ENCODE peak calls at places on chromosomes 12 and 14, in ten cellular contexts. V is naive thymus-derived CD8-positive, alpha-beta T cell; Z is iPS-NIHi11; R is hepatic stellate cell; P is stimulated activated CD8-positive, alpha-beta memory T cell treated with anti-CD3 and anti-CD28 coated beads, Interleukin-4, amount 100 ng/mL, for 24 hours; M is NCI-H2081; S is lower leg skin; G is EL; Q is T follicular helper cell; D is OCI-LY7. F is an unnamed sample.

GRCh38 chr12:12182926-12183325 is 83.9 kb downstream of the LRP6 start:
- DNase-seq in V (no peak), Z (no peak), R (no peak), P (no peak), M (peak; percentile 59), S (no peak), G (peak; percentile 23), Q (no peak), D (no peak), F (no peak)

GRCh38 chr14:52740751-52741150 is 10.8 kb downstream of the STYX start:
- DNase-seq in V (no peak), Z (no peak), R (no peak), P (no peak), M (no peak), S (no peak), G (no peak), Q (no peak), D (no peak), F (no peak)

GRCh38 chr12:96060041-96060440 is 24.7 kb upstream of the LTA4H start:
- DNase-seq in V (no peak), Z (no peak), R (no peak), P (no peak), M (no peak), S (peak; percentile 36), G (no peak), Q (no peak), D (no peak), F (no peak)

GRCh38 chr14:95533391-95533821 is 1.4 kb upstream of the GLRX5 start:
- DNase-seq in V (no peak), Z (no peak), R (no peak), P (no peak), M (peak; percentile 63), S (no peak), G (peak; percentile 52), Q (no peak), D (peak; percentile 66), F (no peak)

GRCh38 chr12:2893007-2893406 is 2.3 kb downstream of the TULP3 start:
- DNase-seq in V (no peak), Z (no peak), R (peak; percentile 40), P (no peak), M (no peak), S (peak; percentile 88), G (peak; percentile 89), Q (no peak), D (no peak), F (no peak)

GRCh38 chr12:91178139-91178561 is 4.5 kb downstream of the DCN start:
- DNase-seq in V (no peak), Z (no peak), R (no peak), P (no peak), M (no peak), S (no peak), G (peak; percentile 46), Q (no peak), D (no peak), F (no peak)

GRCh38 chr12:126493366-126494108 is 1428.3 kb downstream of the AACS start:
- DNase-seq in V (no peak), Z (no peak), R (no peak), P (no peak), M (no peak), S (no peak), G (no peak), Q (no peak), D (no peak), F (no peak)

GRCh38 chr12:79555006-79555925 is 135.5 kb downstream of the PAWR start:
- DNase-seq in V (no peak), Z (no peak), R (peak; percentile 37), P (no peak), M (peak; percentile 26), S (no peak), G (peak; percentile 48), Q (no peak), D (peak; percentile 31), F (no peak)

GRCh38 chr12:62190081-62190480 is 70.1 kb upstream of the USP15 start:
- DNase-seq in V (no peak), Z (no peak), R (no peak), P (no peak), M (no peak), S (no peak), G (no peak), Q (no peak), D (no peak), F (no peak)

F was measured in brain pericyte.